ENCODE peak calls at places on chromosomes 3 and 15, in six cellular contexts. K is kidney, S is left ventricle myocardium inferior, L is dorsolateral prefrontal cortex, I is brain microvascular endothelial cell, J is AG04449. M is an unnamed sample.

GRCh38 chr3:52403955-52404354 is 40.9 kb downstream of the SEMA3G start:
- DNase-seq in K (peak; percentile 33), S (peak; percentile 14), L (peak; percentile 34), I (no peak), J (no peak), M (no peak)

GRCh38 chr3:52310861-52311566 is 5.1 kb upstream of the DNAH1 start:
- DNase-seq in K (no peak), S (no peak), L (no peak), I (peak; percentile 44), J (no peak), M (peak; percentile 18)

GRCh38 chr15:57740048-57740447 is 33.5 kb downstream of the POLR2M start:
- DNase-seq in K (no peak), S (no peak), L (no peak), I (no peak), J (no peak), M (no peak)

GRCh38 chr15:90482124-90483011 is 47.4 kb upstream of the CRTC3 start:
- DNase-seq in K (no peak), S (no peak), L (peak; percentile 62), I (peak; percentile 44), J (no peak), M (peak; percentile 59)

GRCh38 chr3:25785826-25786225 is 2.6 kb upstream of the NGLY1 start:
- DNase-seq in K (no peak), S (no peak), L (no peak), I (no peak), J (no peak), M (no peak)

GRCh38 chr3:126656376-126657134 is 1.6 kb upstream of the TXNRD3 start:
- DNase-seq in K (no peak), S (no peak), L (no peak), I (no peak), J (no peak), M (no peak)

GRCh38 chr3:72015463-72015862 is 230.5 kb upstream of the PROK2 start:
- DNase-seq in K (no peak), S (no peak), L (no peak), I (no peak), J (no peak), M (no peak)

GRCh38 chr15:68352401-68353062 is 75.0 kb downstream of the FEM1B start:
- DNase-seq in K (no peak), S (no peak), L (no peak), I (peak; percentile 96), J (peak; percentile 93), M (peak; percentile 93)

GRCh38 chr3:38738630-38739395 is 77.2 kb downstream of the SCN10A start:
- DNase-seq in K (no peak), S (no peak), L (no peak), I (peak; percentile 58), J (no peak), M (peak; percentile 37)

GRCh38 chr3:192564611-192565010 is 162.7 kb downstream of the FGF12 start:
- DNase-seq in K (no peak), S (no peak), L (no peak), I (no peak), J (peak; percentile 9), M (no peak)

GRCh38 chr15:74680461-74680860 is 15.4 kb downstream of the EDC3 start:
- DNase-seq in K (no peak), S (no peak), L (no peak), I (no peak), J (no peak), M (no peak)

GRCh38 chr3:76943671-76944070 is 96.2 kb upstream of the ROBO2 start:
- DNase-seq in K (no peak), S (no peak), L (no peak), I (no peak), J (no peak), M (no peak)

GRCh38 chr15:90264649-90265048 is 823 bp upstream of the NGRN start:
- DNase-seq in K (no peak), S (no peak), L (no peak), I (no peak), J (no peak), M (no peak)

GRCh38 chr15:51121118-51121517 is 26.4 kb upstream of the TNFAIP8L3 start:
- DNase-seq in K (no peak), S (no peak), L (no peak), I (peak; percentile 97), J (peak; percentile 49), M (peak; percentile 94)

GRCh38 chr3:179706233-179706632 is 53.4 kb downstream of the USP13 start:
- DNase-seq in K (no peak), S (no peak), L (no peak), I (no peak), J (no peak), M (no peak)

GRCh38 chr3:177960722-177961121 is 575.5 kb upstream of the KCNMB2 start:
- DNase-seq in K (no peak), S (no peak), L (no peak), I (no peak), J (no peak), M (no peak)

GRCh38 chr3:165181556-165181955 is 14.6 kb downstream of the SLITRK3 start:
- DNase-seq in K (no peak), S (no peak), L (no peak), I (no peak), J (no peak), M (no peak)

GRCh38 chr3:165188452-165188851 is 7.7 kb downstream of the SLITRK3 start:
- DNase-seq in K (no peak), S (no peak), L (no peak), I (no peak), J (no peak), M (no peak)

GRCh38 chr3:165191476-165191875 is 4.7 kb downstream of the SLITRK3 start:
- DNase-seq in K (no peak), S (no peak), L (no peak), I (no peak), J (no peak), M (no peak)

DNA sequence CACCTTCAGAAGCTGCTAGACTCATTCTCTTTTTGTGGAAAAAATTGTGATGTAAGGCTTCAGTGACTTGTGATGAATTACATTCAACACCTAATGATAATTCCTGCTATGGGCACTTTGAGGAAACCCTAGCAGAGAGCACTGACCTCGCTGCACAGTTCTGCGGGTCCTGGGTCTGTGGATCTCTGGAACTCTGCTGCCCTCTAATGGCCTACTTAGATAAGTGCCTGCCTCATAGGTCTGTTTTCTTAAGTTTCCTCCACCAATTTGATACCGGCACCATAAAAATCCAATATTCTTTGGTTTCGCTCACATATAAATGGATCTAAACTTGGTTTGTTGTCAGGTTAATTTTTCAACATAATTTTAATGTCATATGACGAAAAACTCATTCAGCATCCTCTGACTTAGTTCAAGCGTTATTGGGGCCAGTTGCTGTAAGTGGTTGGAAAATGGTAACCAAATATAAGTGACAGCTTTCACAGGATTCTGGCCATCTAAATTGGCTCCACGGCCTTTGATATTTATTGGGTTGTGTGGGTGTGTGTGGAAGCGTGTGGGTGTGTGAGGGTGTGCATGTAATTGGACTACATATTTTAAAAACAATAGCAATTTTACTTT is 10.4 kb downstream of the SLITRK3 start:
- DNase-seq in K (no peak), S (no peak), L (no peak), I (peak; percentile 42), J (no peak), M (peak; percentile 50)
- TF ChIP-seq CTCF in K (peak; percentile 71), S (peak; percentile 86), L (peak; percentile 73), I (peak; percentile 84), J (peak; percentile 77), M (peak; percentile 78)

GRCh38 chr3:34015204-34016142 is 217.0 kb downstream of the PDCD6IP start:
- DNase-seq in K (no peak), S (no peak), L (no peak), I (no peak), J (no peak), M (peak; percentile 20)
- H3K4me3 ChIP-seq in K (no peak overlapping the region), S (no peak overlapping the region), L (no peak overlapping the region), I (no peak overlapping the region), J (no peak overlapping the region), M (no peak overlapping the region)

GRCh38 chr3:120568198-120568523 is 28.0 kb upstream of the NDUFB4 start:
- DNase-seq in K (no peak), S (no peak), L (no peak), I (no peak), J (no peak), M (no peak)

GRCh38 chr3:120569224-120569915 is 26.8 kb upstream of the NDUFB4 start:
- DNase-seq in K (no peak), S (no peak), L (no peak), I (no peak), J (no peak), M (no peak)

GRCh38 chr3:120566243-120566980 is 29.7 kb upstream of the NDUFB4 start:
- DNase-seq in K (no peak), S (no peak), L (no peak), I (no peak), J (no peak), M (no peak)

GRCh38 chr3:120568624-120569023 is 27.5 kb upstream of the NDUFB4 start:
- DNase-seq in K (no peak), S (no peak), L (no peak), I (no peak), J (no peak), M (no peak)

DNA sequence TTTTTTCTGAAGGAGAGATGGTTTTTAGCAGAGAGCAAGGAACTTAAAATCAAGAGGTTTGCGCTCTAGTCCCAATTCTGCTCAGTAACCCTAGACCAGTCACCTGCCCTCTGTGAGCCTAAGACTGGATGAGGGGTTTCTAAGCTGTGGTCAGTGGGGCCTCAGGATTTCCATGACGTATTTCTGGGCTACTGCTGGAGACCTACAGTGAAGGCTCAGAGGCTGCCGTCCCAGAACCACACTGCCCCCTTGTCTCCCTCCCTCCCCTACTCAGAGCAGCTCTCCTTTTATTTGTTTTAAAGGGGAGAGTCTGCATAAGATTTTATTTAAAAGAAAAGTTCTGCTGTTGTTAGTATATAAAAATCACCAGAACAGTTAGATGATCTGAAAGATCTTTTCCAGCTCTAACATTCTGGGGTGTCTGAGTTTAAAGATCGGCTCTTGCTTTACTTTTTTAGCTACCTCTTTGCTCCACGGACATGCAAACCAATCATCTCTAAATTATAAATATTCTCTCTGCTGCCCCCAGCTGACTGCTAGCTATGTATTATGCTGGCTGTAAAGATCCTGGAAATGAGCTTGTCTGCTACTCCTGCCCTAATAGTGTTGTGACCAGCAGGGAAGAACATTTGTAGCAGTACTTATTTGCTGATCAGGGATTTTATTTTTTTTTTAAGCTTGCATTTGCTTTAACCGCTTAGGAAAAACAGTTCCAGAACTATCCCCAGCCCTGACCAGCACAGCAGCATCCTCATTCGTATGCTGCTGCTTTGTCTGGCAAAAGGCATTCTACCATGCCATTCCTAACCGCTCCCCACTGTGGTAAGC is 28.6 kb upstream of the NDUFB4 start:
- DNase-seq in K (no peak), S (no peak), L (no peak), I (peak; percentile 44), J (no peak), M (peak; percentile 69)
- TF ChIP-seq CTCF in K (peak; percentile 35), S (peak; percentile 57), L (peak; percentile 36), I (peak; percentile 57), J (peak; percentile 42), M (peak; percentile 57)

DNA sequence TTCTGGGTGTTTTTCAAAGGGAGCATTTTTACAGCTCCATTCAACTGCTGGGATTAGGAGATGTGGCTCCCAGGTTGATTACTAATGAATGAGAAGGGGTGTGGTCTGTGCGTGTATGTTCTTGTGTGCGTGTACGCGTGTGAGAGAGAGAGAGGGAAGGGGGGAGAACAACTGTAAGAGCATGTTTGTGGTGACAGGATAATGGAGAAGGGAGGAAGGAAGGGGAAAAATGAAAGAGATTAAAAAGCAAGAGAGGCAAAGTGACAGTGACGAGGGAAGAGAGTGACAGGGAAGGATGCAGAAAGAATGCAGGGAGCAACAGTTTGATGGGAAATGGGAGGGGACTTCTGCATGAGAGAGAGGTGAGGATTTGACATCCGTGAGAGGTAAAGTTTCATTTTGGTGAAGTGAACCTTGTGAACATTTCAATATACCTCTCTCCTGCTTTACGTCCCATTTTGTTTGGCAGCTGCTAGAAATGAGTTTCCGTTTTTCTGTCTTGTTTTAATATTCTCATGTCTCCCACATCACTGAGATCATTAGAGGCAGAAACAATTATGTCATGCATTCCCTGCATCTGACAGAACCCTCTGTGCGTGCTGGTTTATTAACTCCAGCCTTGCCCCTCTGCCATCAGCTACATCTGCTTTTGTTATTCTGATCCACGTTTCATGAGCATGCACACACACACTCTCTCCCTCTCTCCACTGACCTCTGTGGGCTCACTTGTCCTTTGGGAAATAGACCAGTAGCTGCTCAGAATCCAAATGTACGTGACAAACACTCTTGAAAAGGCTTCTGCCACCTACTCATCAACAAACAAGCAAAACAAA is 161.6 kb downstream of the GAP43 start:
- DNase-seq in K (no peak), S (no peak), L (no peak), I (peak; percentile 74), J (no peak), M (peak; percentile 80)
- H3K4me3 ChIP-seq in K (peak overlapping the region; percentile 70), S (peak overlapping the region; percentile 87), L (peak overlapping the region; percentile 84), I (peak overlapping the region; percentile 66), J (peak overlapping the region; percentile 67), M (peak overlapping the region; percentile 51)